ENCODE peak calls at places on chromosomes 5 and 9, in five cellular contexts. One of them, this sample, is unnamed.

GRCh38 chr5:153458266-153458665 is 32.2 kb upstream of the GRIA1 start:
- DNase-seq in neuronal stem cell: no peak
- DNase-seq in mesenchymal stem cell: no peak
- DNase-seq in H9: no peak
- DNase-seq in mesendoderm: no peak
- DNase-seq in this sample: no peak

GRCh38 chr5:153551537-153552079 is 61.1 kb downstream of the GRIA1 start:
- DNase-seq in H9: peak; percentile 31
- DNase-seq in mesenchymal stem cell: peak; percentile 91
- DNase-seq in mesendoderm: peak; percentile 89
- DNase-seq in neuronal stem cell: no peak
- DNase-seq in this sample: peak; percentile 95

GRCh38 chr9:38415846-38416245 is 8.4 kb downstream of the IGFBPL1 start:
- DNase-seq in mesendoderm: no peak
- DNase-seq in neuronal stem cell: no peak
- DNase-seq in H9: no peak
- DNase-seq in mesenchymal stem cell: no peak
- DNase-seq in this sample: no peak

GRCh38 chr9:86239053-86239770 is 20.2 kb downstream of the C9orf153 start:
- DNase-seq in neuronal stem cell: no peak
- DNase-seq in H9: no peak
- DNase-seq in mesenchymal stem cell: no peak
- DNase-seq in mesendoderm: no peak
- DNase-seq in this sample: no peak

GRCh38 chr5:17819786-17820185 is 185.5 kb downstream of the TAF11L14 start:
- DNase-seq in mesendoderm: no peak
- DNase-seq in H9: no peak
- DNase-seq in mesenchymal stem cell: no peak
- DNase-seq in neuronal stem cell: no peak
- DNase-seq in this sample: peak; percentile 68

GRCh38 chr9:74132986-74133385 is 364.1 kb upstream of the RORB start:
- DNase-seq in neuronal stem cell: no peak
- DNase-seq in H9: peak; percentile 55
- DNase-seq in mesendoderm: peak; percentile 52
- DNase-seq in mesenchymal stem cell: no peak
- DNase-seq in this sample: no peak

GRCh38 chr5:169798906-169799660 is 162.0 kb downstream of the DOCK2 start:
- DNase-seq in mesenchymal stem cell: no peak
- DNase-seq in mesendoderm: no peak
- DNase-seq in H9: no peak
- DNase-seq in neuronal stem cell: no peak
- DNase-seq in this sample: no peak

GRCh38 chr5:72604111-72604792 is 97.0 kb upstream of the ZNF366 start:
- DNase-seq in mesendoderm: no peak
- DNase-seq in mesenchymal stem cell: no peak
- DNase-seq in H9: no peak
- DNase-seq in neuronal stem cell: no peak
- DNase-seq in this sample: no peak

GRCh38 chr5:78755822-78756429 is 107.4 kb upstream of the LHFPL2 start:
- DNase-seq in mesendoderm: no peak
- DNase-seq in H9: no peak
- DNase-seq in mesenchymal stem cell: no peak
- DNase-seq in neuronal stem cell: no peak
- DNase-seq in this sample: peak; percentile 54

GRCh38 chr9:110996436-110997224 is 41.6 kb downstream of the LPAR1 start:
- DNase-seq in H9: no peak
- DNase-seq in mesendoderm: no peak
- DNase-seq in mesenchymal stem cell: peak; percentile 86
- DNase-seq in neuronal stem cell: no peak
- DNase-seq in this sample: peak; percentile 82

GRCh38 chr9:88988796-88989641 is 2.2 kb upstream of the S1PR3 start:
- DNase-seq in mesendoderm: no peak
- DNase-seq in H9: no peak
- DNase-seq in mesenchymal stem cell: peak; percentile 77
- DNase-seq in neuronal stem cell: no peak
- DNase-seq in this sample: peak; percentile 69

GRCh38 chr9:8856686-8857329 is 1057.2 kb upstream of the DMAC1 start:
- DNase-seq in mesenchymal stem cell: peak; percentile 26
- DNase-seq in H9: no peak
- DNase-seq in neuronal stem cell: no peak
- DNase-seq in mesendoderm: peak; percentile 76
- DNase-seq in this sample: no peak
- H2BK5ac ChIP-seq in mesenchymal stem cell: no peak overlapping the region
- H2BK5ac ChIP-seq in H9: no peak overlapping the region
- H2BK5ac ChIP-seq in neuronal stem cell: peak overlapping the region; percentile 98
- H2BK5ac ChIP-seq in mesendoderm: peak overlapping the region; percentile 54
- H2BK5ac ChIP-seq in this sample: no peak overlapping the region

GRCh38 chr9:71921190-71921814 is 9.9 kb downstream of the C9orf85 start:
- DNase-seq in mesenchymal stem cell: peak; percentile 9
- DNase-seq in mesendoderm: peak; percentile 84
- DNase-seq in H9: peak; percentile 63
- DNase-seq in neuronal stem cell: no peak
- DNase-seq in this sample: no peak
- H2BK5ac ChIP-seq in mesenchymal stem cell: no peak overlapping the region
- H2BK5ac ChIP-seq in mesendoderm: peak overlapping the region; percentile 88
- H2BK5ac ChIP-seq in H9: no peak overlapping the region
- H2BK5ac ChIP-seq in neuronal stem cell: no peak overlapping the region
- H2BK5ac ChIP-seq in this sample: peak overlapping the region; percentile 41

DNA sequence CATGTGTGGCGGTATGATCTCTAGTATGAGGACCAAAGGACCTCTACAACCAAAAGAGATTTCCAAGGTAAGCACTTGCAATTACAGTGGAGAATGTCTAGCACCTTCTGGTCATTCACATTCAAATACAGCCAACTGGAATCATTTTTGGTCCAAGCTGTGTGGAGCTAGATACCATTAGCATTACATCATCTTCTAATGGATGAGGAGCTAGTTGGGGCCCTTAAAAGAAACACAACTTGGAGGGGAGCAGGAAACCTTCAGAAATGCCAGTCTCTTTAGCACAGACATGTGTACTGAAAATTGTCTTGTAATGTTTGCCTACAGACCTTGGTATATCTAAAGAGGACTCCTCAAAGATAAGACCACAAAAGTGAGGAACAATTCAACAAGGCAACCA is 244.6 kb downstream of the BNC2 start:
- DNase-seq in H9: no peak
- DNase-seq in neuronal stem cell: no peak
- DNase-seq in mesendoderm: peak; percentile 69
- DNase-seq in mesenchymal stem cell: peak; percentile 58
- DNase-seq in this sample: peak; percentile 67
- H2BK5ac ChIP-seq in H9: no peak overlapping the region
- H2BK5ac ChIP-seq in neuronal stem cell: no peak overlapping the region
- H2BK5ac ChIP-seq in mesendoderm: no peak overlapping the region
- H2BK5ac ChIP-seq in mesenchymal stem cell: peak overlapping the region; percentile 22
- H2BK5ac ChIP-seq in this sample: peak overlapping the region; percentile 76

GRCh38 chr9:87556039-87556438 is 58.4 kb downstream of the DAPK1 start:
- DNase-seq in H9: no peak
- DNase-seq in mesendoderm: no peak
- DNase-seq in neuronal stem cell: no peak
- DNase-seq in mesenchymal stem cell: no peak
- DNase-seq in this sample: no peak

GRCh38 chr9:87557996-87558395 is 60.3 kb downstream of the DAPK1 start:
- DNase-seq in mesendoderm: no peak
- DNase-seq in mesenchymal stem cell: no peak
- DNase-seq in neuronal stem cell: no peak
- DNase-seq in H9: no peak
- DNase-seq in this sample: no peak

GRCh38 chr9:87558606-87559005 is 60.9 kb downstream of the DAPK1 start:
- DNase-seq in H9: no peak
- DNase-seq in mesendoderm: no peak
- DNase-seq in mesenchymal stem cell: no peak
- DNase-seq in neuronal stem cell: no peak
- DNase-seq in this sample: no peak

GRCh38 chr9:87554976-87555375 is 57.3 kb downstream of the DAPK1 start:
- DNase-seq in mesendoderm: no peak
- DNase-seq in neuronal stem cell: no peak
- DNase-seq in mesenchymal stem cell: no peak
- DNase-seq in H9: no peak
- DNase-seq in this sample: no peak

DNA sequence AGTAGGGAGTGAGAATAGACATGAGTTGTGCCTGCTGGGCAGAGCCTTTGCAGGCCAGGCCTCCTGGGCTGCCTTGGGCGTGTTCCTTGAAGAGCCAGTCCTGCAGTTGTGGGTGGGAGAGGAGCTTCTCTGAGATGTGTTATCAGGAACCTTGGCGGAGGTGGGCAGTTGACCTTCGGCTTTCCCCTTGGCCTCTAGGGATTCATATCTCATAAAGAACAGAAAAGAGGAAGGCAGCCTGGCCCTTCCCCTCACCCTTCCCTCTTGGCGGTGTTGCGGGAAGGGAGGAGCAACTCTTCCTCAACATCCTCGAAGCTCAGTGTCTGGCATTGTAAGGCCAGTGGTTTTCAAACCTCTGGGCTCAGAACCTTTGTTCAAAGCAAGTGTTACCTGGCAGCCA is 59.2 kb downstream of the DAPK1 start:
- DNase-seq in mesendoderm: no peak
- DNase-seq in neuronal stem cell: no peak
- DNase-seq in mesenchymal stem cell: no peak
- DNase-seq in H9: no peak
- DNase-seq in this sample: no peak
- H2BK5ac ChIP-seq in mesendoderm: no peak overlapping the region
- H2BK5ac ChIP-seq in neuronal stem cell: no peak overlapping the region
- H2BK5ac ChIP-seq in mesenchymal stem cell: no peak overlapping the region
- H2BK5ac ChIP-seq in H9: no peak overlapping the region
- H2BK5ac ChIP-seq in this sample: no peak overlapping the region

GRCh38 chr9:130137870-130138653 is 34.1 kb upstream of the NCS1 start:
- DNase-seq in neuronal stem cell: peak; percentile 29
- DNase-seq in H9: peak; percentile 81
- DNase-seq in mesenchymal stem cell: peak; percentile 95
- DNase-seq in mesendoderm: peak; percentile 89
- DNase-seq in this sample: peak; percentile 98
- H2BK5ac ChIP-seq in neuronal stem cell: no peak overlapping the region
- H2BK5ac ChIP-seq in H9: no peak overlapping the region
- H2BK5ac ChIP-seq in mesenchymal stem cell: no peak overlapping the region
- H2BK5ac ChIP-seq in mesendoderm: no peak overlapping the region
- H2BK5ac ChIP-seq in this sample: peak overlapping the region; percentile 88

GRCh38 chr5:160466889-160467554 is 45.4 kb downstream of the PTTG1 start:
- DNase-seq in neuronal stem cell: no peak
- DNase-seq in mesendoderm: no peak
- DNase-seq in mesenchymal stem cell: peak; percentile 3
- DNase-seq in H9: no peak
- DNase-seq in this sample: no peak
- H2BK5ac ChIP-seq in neuronal stem cell: no peak overlapping the region
- H2BK5ac ChIP-seq in mesendoderm: no peak overlapping the region
- H2BK5ac ChIP-seq in mesenchymal stem cell: peak overlapping the region; percentile 52
- H2BK5ac ChIP-seq in H9: no peak overlapping the region
- H2BK5ac ChIP-seq in this sample: peak overlapping the region; percentile 23

GRCh38 chr5:172897691-172898512 is 61.3 kb upstream of the RPL26L1 start:
- DNase-seq in H9: no peak
- DNase-seq in neuronal stem cell: peak; percentile 47
- DNase-seq in mesenchymal stem cell: peak; percentile 98
- DNase-seq in mesendoderm: no peak
- DNase-seq in this sample: peak; percentile 97
- H2BK5ac ChIP-seq in H9: no peak overlapping the region
- H2BK5ac ChIP-seq in neuronal stem cell: no peak overlapping the region
- H2BK5ac ChIP-seq in mesenchymal stem cell: peak overlapping the region; percentile 98
- H2BK5ac ChIP-seq in mesendoderm: no peak overlapping the region
- H2BK5ac ChIP-seq in this sample: peak overlapping the region; percentile 98

GRCh38 chr9:133834080-133834976 is 96.2 kb upstream of the SARDH start:
- DNase-seq in mesendoderm: no peak
- DNase-seq in mesenchymal stem cell: no peak
- DNase-seq in H9: no peak
- DNase-seq in neuronal stem cell: no peak
- DNase-seq in this sample: no peak

GRCh38 chr9:133836001-133836758 is 98.0 kb upstream of the SARDH start:
- DNase-seq in mesendoderm: no peak
- DNase-seq in neuronal stem cell: no peak
- DNase-seq in H9: no peak
- DNase-seq in mesenchymal stem cell: no peak
- DNase-seq in this sample: no peak

GRCh38 chr9:133832836-133833235 is 94.7 kb upstream of the SARDH start:
- DNase-seq in mesenchymal stem cell: no peak
- DNase-seq in H9: no peak
- DNase-seq in mesendoderm: no peak
- DNase-seq in neuronal stem cell: no peak
- DNase-seq in this sample: no peak

GRCh38 chr9:133835273-133835901 is 97.2 kb upstream of the SARDH start:
- DNase-seq in mesendoderm: peak; percentile 69
- DNase-seq in neuronal stem cell: no peak
- DNase-seq in H9: no peak
- DNase-seq in mesenchymal stem cell: no peak
- DNase-seq in this sample: no peak

GRCh38 chr9:133833388-133834025 is 95.4 kb upstream of the SARDH start:
- DNase-seq in mesendoderm: no peak
- DNase-seq in H9: no peak
- DNase-seq in mesenchymal stem cell: no peak
- DNase-seq in neuronal stem cell: no peak
- DNase-seq in this sample: no peak
- H2BK5ac ChIP-seq in mesendoderm: no peak overlapping the region
- H2BK5ac ChIP-seq in H9: no peak overlapping the region
- H2BK5ac ChIP-seq in mesenchymal stem cell: no peak overlapping the region
- H2BK5ac ChIP-seq in neuronal stem cell: peak overlapping the region; percentile 84
- H2BK5ac ChIP-seq in this sample: no peak overlapping the region

DNA sequence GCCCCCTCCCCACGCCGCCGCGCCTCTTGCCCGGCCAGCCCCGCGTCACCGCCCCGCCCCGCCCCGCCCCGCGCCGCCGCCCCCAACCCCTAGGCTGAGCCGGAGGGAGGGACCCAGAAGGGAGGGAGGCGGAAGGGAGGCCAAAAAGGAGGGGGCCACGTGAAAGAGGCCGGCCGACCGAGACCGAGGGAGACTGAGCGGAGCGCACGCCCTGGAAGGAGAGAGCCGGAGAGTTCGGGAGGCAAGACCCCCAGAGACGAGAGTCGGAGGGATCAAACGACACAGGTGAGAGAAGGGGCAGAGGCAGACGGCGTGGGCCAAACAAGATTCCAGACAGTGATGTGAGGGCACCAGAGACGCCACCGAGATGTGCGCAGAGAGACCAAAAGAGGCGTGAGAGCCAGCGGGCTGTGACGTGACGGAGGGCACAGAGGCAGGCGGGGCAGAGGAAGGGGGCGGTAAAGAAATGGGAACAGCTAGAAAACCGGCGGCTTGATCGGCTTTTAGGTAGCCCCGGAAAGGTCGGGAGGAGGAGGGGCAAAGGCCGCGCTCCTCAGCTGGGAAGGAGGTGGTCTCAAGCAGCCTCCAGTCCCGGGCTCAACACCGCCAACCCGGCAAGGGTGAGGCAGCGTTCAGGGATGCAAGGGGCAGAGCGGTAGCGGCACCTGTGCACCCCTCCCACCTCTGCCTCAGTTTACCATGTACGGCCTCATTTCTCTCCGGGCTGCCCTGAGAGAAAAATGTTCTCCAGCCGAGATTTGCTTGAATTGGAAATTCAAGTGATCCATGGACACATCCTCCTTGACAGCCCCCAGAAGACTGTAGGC is 414 bp upstream of the BARX1 start:
- DNase-seq in H9: peak; percentile 84
- DNase-seq in mesenchymal stem cell: no peak
- DNase-seq in neuronal stem cell: no peak
- DNase-seq in mesendoderm: peak; percentile 75
- DNase-seq in this sample: no peak
- H2BK5ac ChIP-seq in H9: no peak overlapping the region
- H2BK5ac ChIP-seq in mesenchymal stem cell: no peak overlapping the region
- H2BK5ac ChIP-seq in neuronal stem cell: no peak overlapping the region
- H2BK5ac ChIP-seq in mesendoderm: no peak overlapping the region
- H2BK5ac ChIP-seq in this sample: no peak overlapping the region

This sample was measured in IMR-90.